ENCODE peak calls at places on chromosomes 5 and 9, in four cellular contexts. Q is fibroblast of lung, S is GM12878, F is Peyer's patch. K is an unnamed sample. For H3K4me1 and H3K9me3, the result is how much of the 10 kb centered on the place peaks cover.

GRCh38 chr9:97292200-97292599 is 15.3 kb upstream of the CCDC180 start:
- DNase-seq in Q (no peak), S (no peak), F (no peak), K (no peak)

GRCh38 chr5:131417240-131417869 is 153.5 kb downstream of the CDC42SE2 start:
- DNase-seq in Q (peak), S (peak), F (peak), K (peak)

GRCh38 chr5:93250431-93250830 is 330.6 kb downstream of the NR2F1-AS1 start:
- DNase-seq in Q (no peak), S (no peak), F (no peak), K (no peak)

GRCh38 chr9:124835026-124835501 is 18.2 kb upstream of the WDR38 start:
- DNase-seq in Q (peak), S (no peak), F (peak), K (no peak)

GRCh38 chr5:110785356-110785755 is 46.5 kb downstream of the SLC25A46 start:
- DNase-seq in Q (peak), S (no peak), F (no peak), K (no peak)

GRCh38 chr5:116613445-116613844 is 38.8 kb upstream of the SEMA6A start:
- DNase-seq in Q (no peak), S (no peak), F (no peak), K (no peak)

GRCh38 chr5:31382051-31382878 is 149.6 kb downstream of the DROSHA start:
- DNase-seq in Q (no peak), S (peak), F (no peak), K (no peak)

GRCh38 chr5:31270396-31270795 is 76.9 kb downstream of the CDH6 start:
- DNase-seq in Q (peak), S (no peak), F (no peak), K (no peak)

GRCh38 chr5:57304931-57305330 is 131.1 kb downstream of the GPBP1 start:
- DNase-seq in Q (no peak), S (no peak), F (no peak), K (no peak)

GRCh38 chr5:172903790-172904189 is 55.4 kb upstream of the RPL26L1 start:
- DNase-seq in Q (peak), S (no peak), F (peak), K (no peak)

GRCh38 chr5:148798786-148799185 is 27.6 kb upstream of the ADRB2 start:
- DNase-seq in Q (no peak), S (no peak), F (no peak), K (no peak)

GRCh38 chr9:81032030-81032572 is 657.2 kb downstream of the TLE1 start:
- DNase-seq in Q (peak), S (no peak), F (no peak), K (no peak)

GRCh38 chr5:74056789-74057164 is 430.8 kb downstream of the ARHGEF28 start:
- DNase-seq in Q (peak), S (no peak), F (peak), K (no peak)

GRCh38 chr5:33148076-33148501 is 292.7 kb upstream of the TARS1 start:
- DNase-seq in Q (peak), S (no peak), F (no peak), K (no peak)

GRCh38 chr5:94968507-94969095 is 316.3 kb downstream of the MCTP1 start:
- DNase-seq in Q (peak), S (peak), F (no peak), K (peak)

GRCh38 chr9:33165263-33166151 is 1.6 kb downstream of the B4GALT1 start:
- DNase-seq in Q (peak), S (peak), F (peak), K (no peak)

GRCh38 chr5:75823811-75824210 is 106.6 kb upstream of the POC5 start:
- DNase-seq in Q (no peak), S (no peak), F (no peak), K (no peak)

GRCh38 chr9:126347911-126348760 is 21.5 kb downstream of the MVB12B start:
- DNase-seq in Q (no peak), S (no peak), F (no peak), K (no peak)

GRCh38 chr5:160850439-160850838 is 1.6 kb downstream of the ATP10B start:
- DNase-seq in Q (no peak), S (no peak), F (no peak), K (no peak)

GRCh38 chr9:86525182-86525581 is 171.0 kb upstream of the TUT7 start:
- DNase-seq in Q (no peak), S (no peak), F (no peak), K (no peak)

GRCh38 chr5:176825234-176825633 is 14.9 kb downstream of the UNC5A start:
- DNase-seq in Q (no peak), S (no peak), F (no peak), K (no peak)
- H3K4me1 ChIP-seq in Q (under half), S (under half), F (under half), K (under half)

GRCh38 chr9:103431809-103432208 is 436.7 kb downstream of the CYLC2 start:
- DNase-seq in Q (no peak), S (no peak), F (no peak), K (no peak)

GRCh38 chr9:103430469-103430868 is 435.3 kb downstream of the CYLC2 start:
- DNase-seq in Q (no peak), S (no peak), F (no peak), K (no peak)
- H3K9me3 ChIP-seq in Q (under half), S (under half), F (under half), K (under half)

DNA sequence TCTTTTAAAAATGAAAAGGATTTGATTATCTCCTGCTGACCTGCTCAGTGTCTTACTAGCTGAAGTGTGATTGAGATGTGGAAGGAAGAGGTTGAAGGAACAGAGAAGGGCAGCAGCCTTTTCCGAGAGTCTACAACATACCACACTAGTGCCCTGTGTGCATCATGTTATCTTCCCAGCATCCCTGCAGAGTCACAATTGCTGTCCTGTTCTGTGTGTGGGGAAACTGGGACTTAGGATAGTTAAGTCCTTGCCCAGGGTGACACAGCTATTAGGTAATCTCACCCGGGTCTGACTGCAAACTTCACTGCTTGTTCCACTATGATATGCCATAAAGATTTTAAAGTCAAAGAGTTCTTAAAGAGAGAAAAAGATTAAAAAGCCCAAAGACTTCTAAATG is 55.8 kb downstream of the FAM78A start:
- DNase-seq in Q (no peak), S (no peak), F (no peak), K (no peak)
- H3K27ac ChIP-seq in Q (no peak), S (no peak), F (no peak), K (no peak)

GRCh38 chr9:89404074-89404473 is 85.8 kb downstream of the SECISBP2 start:
- DNase-seq in Q (no peak), S (no peak), F (no peak), K (no peak)
- H3K4me1 ChIP-seq in Q (under half), S (half or more), F (under half), K (under half)

DNA sequence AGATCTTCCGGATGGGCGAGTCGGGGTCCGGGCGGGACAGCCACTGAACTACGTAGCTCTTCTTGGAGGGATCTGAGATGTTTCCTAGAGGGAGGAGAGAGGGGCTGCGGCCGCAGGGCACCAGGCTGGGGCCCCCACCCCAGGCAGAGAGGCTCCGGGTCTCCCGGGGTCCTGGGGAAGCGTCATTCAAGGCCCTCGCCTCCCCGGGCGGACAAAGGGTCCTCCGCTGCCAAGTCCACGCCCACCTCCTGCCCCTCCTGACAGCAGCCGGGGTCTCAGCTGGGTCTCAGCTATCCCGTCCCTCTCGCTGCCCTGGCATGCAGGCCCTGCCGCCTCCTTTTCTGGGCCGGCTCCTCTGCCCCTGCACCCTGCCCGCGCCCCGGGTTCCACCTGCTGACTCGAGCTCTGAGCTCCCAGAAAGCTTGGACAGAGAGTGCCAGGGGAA is 61.5 kb downstream of the ZNF354C start:
- DNase-seq in Q (no peak), S (no peak), F (no peak), K (no peak)
- H3K9me3 ChIP-seq in Q (under half), S (under half), F (under half), K (under half)

GRCh38 chr5:67265951-67266350 is 69.4 kb upstream of the CD180 start:
- DNase-seq in Q (peak), S (no peak), F (no peak), K (no peak)
- H3K27ac ChIP-seq in Q (no peak), S (no peak), F (no peak), K (no peak)

K was measured in iPS DF 6.9.